ENCODE peak calls at places on chromosomes 3 and 15, in six cellular contexts. O is B cell, R is sigmoid colon, Z is tibial artery, E is pancreas, L is fibroblast of lung. W is an unnamed sample.

GRCh38 chr3:102297259-102297658 is 137.6 kb upstream of the ZPLD1 start:
- DNase-seq in O (no peak), R (no peak), Z (no peak), E (no peak), L (no peak), W (no peak)

GRCh38 chr3:37923576-37923926 is 61.9 kb downstream of the CTDSPL start:
- DNase-seq in O (no peak), R (no peak), Z (no peak), E (no peak), L (no peak), W (no peak)

GRCh38 chr3:180690061-180690460 is 10.8 kb upstream of the CCDC39 start:
- DNase-seq in O (no peak), R (no peak), Z (no peak), E (no peak), L (no peak), W (no peak)

GRCh38 chr3:15428539-15428938 is 1.1 kb downstream of the EAF1 start:
- DNase-seq in O (peak), R (no peak), Z (no peak), E (no peak), L (peak), W (no peak)

GRCh38 chr3:197709135-197709534 is 27.6 kb downstream of the RUBCN start:
- DNase-seq in O (peak), R (no peak), Z (no peak), E (no peak), L (no peak), W (no peak)

GRCh38 chr3:132916096-132916495 is 122.1 kb upstream of the TMEM108 start:
- DNase-seq in O (no peak), R (no peak), Z (no peak), E (no peak), L (peak), W (no peak)

GRCh38 chr3:137687181-137687880 is 76.8 kb upstream of the SOX14 start:
- DNase-seq in O (no peak), R (no peak), Z (no peak), E (no peak), L (no peak), W (no peak)

GRCh38 chr3:159077860-159078259 is 276.0 kb downstream of the MFSD1 start:
- DNase-seq in O (no peak), R (no peak), Z (no peak), E (no peak), L (peak), W (no peak)

GRCh38 chr3:129316121-129317013 is 37.7 kb downstream of the HMCES start:
- DNase-seq in O (peak), R (peak), Z (peak), E (peak), L (peak), W (peak)

GRCh38 chr15:99408236-99409096 is 157.2 kb downstream of the LRRC28 start:
- DNase-seq in O (no peak), R (no peak), Z (no peak), E (no peak), L (peak), W (no peak)

GRCh38 chr3:153513236-153513635 is 351.2 kb downstream of the RAP2B start:
- DNase-seq in O (no peak), R (no peak), Z (no peak), E (no peak), L (no peak), W (no peak)

GRCh38 chr3:171936231-171936841 is 93.2 kb downstream of the TMEM212 start:
- DNase-seq in O (no peak), R (no peak), Z (no peak), E (no peak), L (peak), W (no peak)

GRCh38 chr3:135229018-135229495 is 434.0 kb downstream of the EPHB1 start:
- DNase-seq in O (no peak), R (no peak), Z (no peak), E (no peak), L (peak), W (no peak)

GRCh38 chr3:59251899-59252298 is 202.1 kb upstream of the CFAP20DC start:
- DNase-seq in O (no peak), R (no peak), Z (no peak), E (no peak), L (peak), W (no peak)

GRCh38 chr3:183202004-183202722 is 39.6 kb upstream of the LAMP3 start:
- DNase-seq in O (no peak), R (no peak), Z (no peak), E (no peak), L (no peak), W (no peak)

GRCh38 chr3:32952369-32953067 is 1.1 kb downstream of the CCR4 start:
- DNase-seq in O (no peak), R (no peak), Z (no peak), E (no peak), L (no peak), W (no peak)

GRCh38 chr3:194824676-194825075 is 139.0 kb downstream of the FAM43A start:
- DNase-seq in O (no peak), R (no peak), Z (no peak), E (no peak), L (peak), W (no peak)

GRCh38 chr3:167969554-167969953 is 126.2 kb downstream of the GOLIM4 start:
- DNase-seq in O (no peak), R (no peak), Z (no peak), E (no peak), L (no peak), W (no peak)

GRCh38 chr15:89829616-89830440 is 15.2 kb upstream of the ANPEP start:
- DNase-seq in O (no peak), R (no peak), Z (no peak), E (no peak), L (no peak), W (no peak)

GRCh38 chr3:134377896-134378295 is 3.6 kb upstream of the AMOTL2 start:
- DNase-seq in O (no peak), R (peak), Z (no peak), E (no peak), L (no peak), W (no peak)

GRCh38 chr15:41908681-41909461 is 15.0 kb upstream of the SPTBN5 start:
- DNase-seq in O (no peak), R (no peak), Z (no peak), E (peak), L (no peak), W (no peak)

GRCh38 chr15:49041406-49041805 is 4.8 kb downstream of the SECISBP2L start:
- DNase-seq in O (no peak), R (no peak), Z (no peak), E (no peak), L (no peak), W (no peak)

GRCh38 chr3:182240474-182240873 is 528.7 kb downstream of the SOX2 start:
- DNase-seq in O (no peak), R (no peak), Z (no peak), E (no peak), L (no peak), W (no peak)

GRCh38 chr3:88003115-88003755 is 55.6 kb downstream of the CGGBP1 start:
- DNase-seq in O (peak), R (no peak), Z (no peak), E (no peak), L (peak), W (no peak)

GRCh38 chr3:14152963-14153355 is 25.4 kb downstream of the XPC start:
- DNase-seq in O (no peak), R (no peak), Z (no peak), E (no peak), L (no peak), W (no peak)

GRCh38 chr15:62462268-62462667 is 297.2 kb upstream of the C2CD4B start:
- DNase-seq in O (no peak), R (peak), Z (no peak), E (no peak), L (no peak), W (no peak)

GRCh38 chr3:192620300-192620699 is 107.0 kb downstream of the FGF12 start:
- DNase-seq in O (no peak), R (no peak), Z (no peak), E (no peak), L (no peak), W (no peak)

GRCh38 chr3:80682951-80683350 is 915.2 kb upstream of the ROBO1 start:
- DNase-seq in O (no peak), R (no peak), Z (no peak), E (no peak), L (no peak), W (no peak)

DNA sequence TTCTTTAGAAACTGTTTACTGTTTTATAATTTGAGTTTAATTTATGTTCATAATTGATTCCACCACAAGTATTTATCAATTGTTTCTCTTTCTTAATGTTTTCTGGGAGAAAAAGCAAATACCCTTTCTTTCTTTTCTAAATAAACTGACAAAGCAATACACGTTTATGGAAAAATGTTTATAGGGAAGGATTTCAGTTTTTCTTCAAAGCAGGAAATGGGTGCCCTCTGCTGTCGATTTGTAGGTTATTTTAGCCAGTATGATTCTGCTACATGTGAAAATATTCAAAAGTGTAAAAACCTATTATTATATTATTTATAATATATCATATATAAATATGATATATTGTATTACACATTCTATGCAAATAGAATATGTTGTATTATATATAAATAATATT is 921.0 kb upstream of the ROBO1 start:
- DNase-seq in O (no peak), R (no peak), Z (no peak), E (no peak), L (peak), W (no peak)
- TF ChIP-seq CTCF in O (no peak), R (no peak), Z (peak), E (no peak), L (no peak), W (peak)

DNA sequence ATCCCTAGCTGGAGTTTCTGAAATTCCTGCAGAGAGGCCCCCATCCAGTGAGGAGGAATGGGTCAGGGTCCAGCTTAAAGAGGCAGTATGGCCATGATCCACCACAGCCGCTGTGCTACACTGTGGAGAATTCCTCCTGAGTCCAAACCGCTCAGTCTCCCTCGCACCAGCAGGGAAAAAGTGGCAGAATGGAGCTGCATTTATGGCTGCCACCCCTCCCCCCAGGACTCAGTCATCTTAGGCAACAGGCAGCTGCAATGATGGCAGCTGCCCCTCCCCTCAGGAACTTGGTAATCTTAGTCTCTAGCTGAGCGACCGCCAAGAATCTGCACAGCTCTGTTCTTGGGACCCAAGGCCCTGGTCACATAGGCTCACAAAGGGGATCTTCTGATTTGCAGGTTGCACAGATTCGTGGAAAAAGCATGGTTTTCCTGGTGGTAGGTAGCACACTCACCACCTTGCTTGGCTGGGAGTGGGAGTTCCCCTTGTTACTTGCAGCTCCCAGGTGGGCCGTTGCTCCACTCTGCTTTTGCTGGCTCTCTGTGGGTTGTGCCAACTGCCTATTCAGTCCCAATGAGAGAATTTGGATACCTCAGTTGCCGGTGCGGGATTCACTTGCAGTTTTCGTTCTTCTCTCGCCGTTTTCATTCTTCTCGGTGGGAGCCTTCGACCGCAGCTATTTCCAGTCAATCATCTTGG is 204.1 kb downstream of the STXBP5L start:
- DNase-seq in O (no peak), R (no peak), Z (no peak), E (no peak), L (no peak), W (peak)
- TF ChIP-seq CTCF in O (no peak), R (no peak), Z (no peak), E (no peak), L (no peak), W (no peak)

DNA sequence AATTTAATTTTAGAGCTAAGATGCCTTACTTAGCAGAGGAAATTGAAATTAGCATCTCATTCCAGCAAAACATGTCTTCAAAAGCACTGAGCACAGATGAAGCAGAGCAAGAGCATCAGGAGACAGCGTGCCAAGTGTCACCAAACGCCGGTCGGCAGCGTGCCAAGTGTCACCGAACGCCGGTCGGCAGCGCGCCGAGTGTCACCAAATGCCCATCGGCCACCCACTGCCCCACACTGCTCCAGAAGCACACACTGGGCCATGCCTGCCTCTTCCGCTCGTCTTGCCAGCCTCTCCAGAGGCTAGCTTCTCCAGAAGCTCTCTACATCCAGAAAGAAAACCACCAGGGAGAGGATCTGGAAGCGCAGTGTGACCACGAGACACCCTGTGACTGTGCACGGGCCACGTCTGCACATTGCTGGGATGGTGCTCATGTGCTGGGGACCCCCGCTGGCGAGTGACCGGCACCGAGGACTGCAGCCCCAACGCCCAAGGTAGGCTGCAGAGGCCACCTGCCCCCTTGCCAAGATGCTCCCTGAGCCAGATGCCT is 37.8 kb downstream of the CYFIP1 start:
- DNase-seq in O (no peak), R (peak), Z (no peak), E (no peak), L (no peak), W (no peak)
- TF ChIP-seq CTCF in O (no peak), R (no peak), Z (no peak), E (no peak), L (no peak), W (no peak)

GRCh38 chr3:62688050-62688449 is 187.2 kb downstream of the CADPS start:
- DNase-seq in O (no peak), R (no peak), Z (no peak), E (no peak), L (peak), W (no peak)
- TF ChIP-seq CTCF in O (no peak), R (no peak), Z (no peak), E (no peak), L (no peak), W (no peak)

DNA sequence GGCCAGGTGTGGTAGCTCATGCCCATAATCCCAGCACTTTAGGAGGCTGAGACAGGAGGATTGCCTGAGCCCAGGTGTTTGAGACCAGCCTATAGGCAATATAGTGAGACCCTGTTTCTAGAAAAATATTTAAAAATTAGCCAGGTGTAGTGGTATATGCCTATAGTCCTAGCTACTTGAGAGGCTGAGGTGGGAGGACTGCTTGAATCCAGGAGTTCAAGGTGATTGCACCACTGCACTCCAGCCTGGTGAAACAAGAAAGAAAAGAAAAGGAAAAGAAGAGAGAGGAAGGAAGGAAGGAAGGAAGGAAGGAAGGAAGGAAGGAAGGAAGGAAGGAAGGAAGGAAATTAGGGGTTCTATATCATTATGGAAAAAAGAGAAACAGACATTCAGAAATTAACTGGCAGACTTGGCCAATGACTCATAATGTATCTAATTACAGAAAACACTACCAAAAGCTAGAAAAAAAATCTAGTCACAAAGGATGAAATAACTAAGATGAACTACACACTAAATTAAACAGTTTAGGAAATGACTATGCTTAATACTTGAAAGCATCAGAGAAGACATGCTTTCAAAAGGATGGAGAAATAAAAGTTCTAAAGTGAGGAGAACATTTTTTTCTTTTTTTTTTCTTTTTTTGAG is 45.4 kb upstream of the TERB2 start:
- DNase-seq in O (no peak), R (no peak), Z (no peak), E (no peak), L (no peak), W (no peak)
- TF ChIP-seq CTCF in O (no peak), R (no peak), Z (no peak), E (no peak), L (no peak), W (no peak)

DNA sequence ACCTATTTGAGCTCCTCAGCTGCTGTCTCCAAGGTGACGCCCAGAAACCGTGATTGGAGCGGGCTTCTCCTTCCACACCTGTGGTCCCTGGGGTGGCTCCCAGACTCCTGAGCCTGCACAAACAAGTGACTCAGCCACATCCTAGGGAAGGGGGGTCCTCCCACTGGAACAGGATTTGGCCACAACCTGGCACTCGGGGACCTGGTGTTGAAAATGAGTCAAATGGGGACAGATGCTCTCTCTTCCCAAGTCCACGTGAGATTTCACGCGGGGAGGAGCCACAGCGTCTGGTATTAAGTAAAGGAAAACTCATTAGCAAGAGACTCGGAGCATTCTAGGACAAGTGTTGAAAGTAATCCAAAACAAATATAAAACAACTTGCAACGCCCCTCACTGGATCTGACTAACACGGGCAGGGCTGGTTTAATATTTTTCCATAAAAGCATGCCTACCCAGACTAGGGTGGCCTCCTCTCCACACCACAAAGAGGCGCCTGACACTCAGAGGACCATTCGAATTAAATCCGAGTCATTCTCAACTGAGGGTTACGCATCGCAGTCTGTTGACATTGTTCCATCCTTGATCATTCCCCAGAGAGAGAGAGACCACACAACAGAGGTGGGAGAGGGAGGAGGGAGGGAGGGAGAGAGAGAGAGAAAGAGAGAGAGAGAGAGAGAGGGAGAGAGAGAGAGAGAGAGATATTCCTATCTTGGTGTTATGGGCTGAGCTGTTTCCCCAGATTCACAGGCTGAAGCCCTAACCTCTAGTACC is 74.4 kb downstream of the MGLL start:
- DNase-seq in O (no peak), R (peak), Z (peak), E (peak), L (peak), W (no peak)
- TF ChIP-seq CTCF in O (no peak), R (no peak), Z (peak), E (no peak), L (no peak), W (no peak)

DNA sequence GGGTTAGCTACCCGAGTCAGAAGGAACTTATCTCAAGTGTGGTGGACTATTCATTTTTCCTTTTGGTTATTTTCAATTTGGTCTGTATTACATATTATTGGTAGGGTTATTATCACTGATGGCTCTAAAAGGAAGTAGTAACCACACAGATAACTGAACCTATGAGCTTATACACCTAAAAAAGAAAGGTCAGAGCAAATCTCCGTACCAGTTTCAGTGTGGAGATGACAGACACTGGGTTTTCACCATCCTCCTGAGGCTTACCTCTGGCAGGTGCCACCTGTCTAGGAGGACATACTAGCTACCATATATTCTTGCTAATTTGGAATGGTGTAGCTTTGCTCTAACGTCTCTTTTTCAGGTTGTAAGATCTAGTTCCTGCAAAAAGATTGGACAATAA is 10.2 kb downstream of the GAP43 start:
- DNase-seq in O (no peak), R (no peak), Z (no peak), E (no peak), L (no peak), W (no peak)
- TF ChIP-seq CTCF in O (no peak), R (no peak), Z (no peak), E (no peak), L (no peak), W (no peak)